ENCODE peak calls at places on chromosomes 13 and 19, in eight cellular contexts. K is stomach; O is BJ; T is CD8-positive, alpha-beta T cell; A is spleen; W is thoracic aorta; H is heart right ventricle; N is neural progenitor cell. X is an unnamed sample.

GRCh38 chr13:72221276-72221962 is 354.4 kb upstream of the DACH1 start:
- DNase-seq in W (no peak), O (no peak), A (peak; percentile 77), T (no peak), H (no peak), K (no peak), N (peak; percentile 59), X (no peak)

GRCh38 chr13:87671824-87672603 is 843 bp downstream of the SLITRK5 start:
- DNase-seq in T (no peak), A (peak; percentile 71), N (peak; percentile 62), K (no peak), O (no peak), H (no peak), W (no peak), X (no peak)

GRCh38 chr19:45913874-45914830 is at the start of gene NANOS2:
- DNase-seq in A (no peak), O (no peak), H (no peak), T (no peak), K (no peak), N (peak; percentile 84), W (no peak), X (no peak)

GRCh38 chr19:51421229-51422052 is 4.0 kb upstream of the SIGLEC10 start:
- DNase-seq in O (no peak), K (no peak), H (no peak), A (no peak), W (no peak), N (peak; percentile 15), T (no peak), X (peak; percentile 48)

GRCh38 chr19:49533551-49534488 is 6.0 kb downstream of the RCN3 start:
- DNase-seq in K (peak; percentile 82), H (peak; percentile 72), A (peak; percentile 94), T (peak; percentile 72), O (no peak), W (no peak), N (peak; percentile 84), X (peak; percentile 88)

GRCh38 chr19:45376045-45376724 is 5.8 kb upstream of the ERCC2 start:
- DNase-seq in W (no peak), H (peak; percentile 61), A (no peak), K (no peak), T (no peak), N (peak; percentile 85), O (peak; percentile 89), X (peak; percentile 71)

GRCh38 chr19:35013047-35013819 is 13.1 kb downstream of the GRAMD1A start:
- DNase-seq in K (peak; percentile 83), O (no peak), A (peak; percentile 94), H (peak; percentile 78), T (peak; percentile 80), W (peak; percentile 46), N (peak; percentile 76), X (peak; percentile 66)

GRCh38 chr13:110382229-110382628 is 75.1 kb downstream of the COL4A2 start:
- DNase-seq in H (no peak), K (no peak), T (no peak), N (no peak), W (no peak), A (no peak), O (no peak), X (no peak)

GRCh38 chr19:55385749-55386514 is at the start of gene RPL28:
- DNase-seq in T (peak; percentile 99), N (peak; percentile 99), H (peak; percentile 99), K (peak; percentile 98), W (peak; percentile 89), A (peak; percentile 99), O (peak; percentile 89), X (peak; percentile 95)
- H3K36me3 ChIP-seq in T (peaks cover 18% of the 10 kb centered on the region), N (no peaks in the 10 kb centered on the region), H (peaks cover 6% of the 10 kb centered on the region), K (peaks cover 39% of the 10 kb centered on the region), W (peaks cover 9% of the 10 kb centered on the region), A (peaks cover 4% of the 10 kb centered on the region), O (peaks cover 38% of the 10 kb centered on the region), X (peaks cover 11% of the 10 kb centered on the region)

GRCh38 chr19:1767464-1767933 is 14.2 kb downstream of the ONECUT3 start:
- DNase-seq in A (peak; percentile 87), H (peak; percentile 21), W (no peak), O (no peak), N (peak; percentile 67), K (peak; percentile 51), T (peak; percentile 37), X (peak; percentile 58)
- H3K27me3 ChIP-seq in A (peaks cover 99% of the 10 kb centered on the region), H (peaks cover 92% of the 10 kb centered on the region), W (peaks cover 9% of the 10 kb centered on the region), O (peaks cover 37% of the 10 kb centered on the region), N (peaks cover 100% of the 10 kb centered on the region), K (peaks cover 73% of the 10 kb centered on the region), T (peaks cover 17% of the 10 kb centered on the region), X (peaks cover under 1% of the 10 kb centered on the region)

GRCh38 chr19:33208904-33209843 is 15.0 kb downstream of the LRP3 start:
- DNase-seq in T (no peak), W (no peak), N (no peak), A (no peak), H (no peak), O (no peak), K (no peak), X (peak; percentile 20)
- TF ChIP-seq CTCF in T (no peak), W (no peak), N (no peak), A (no peak), H (peak; percentile 11), O (no peak), K (no peak), X (no peak)

GRCh38 chr19:5137571-5138124 is 168.7 kb downstream of the KDM4B start:
- DNase-seq in W (no peak), O (no peak), T (no peak), N (peak; percentile 70), A (no peak), K (no peak), H (no peak), X (no peak)
- H3K36me3 ChIP-seq in W (peaks cover 49% of the 10 kb centered on the region), O (peaks cover 56% of the 10 kb centered on the region), T (peaks cover 19% of the 10 kb centered on the region), N (no peaks in the 10 kb centered on the region), A (peaks cover 5% of the 10 kb centered on the region), K (peaks cover 100% of the 10 kb centered on the region), H (peaks cover 6% of the 10 kb centered on the region), X (peaks cover 3% of the 10 kb centered on the region)

X was measured in pancreas.